ENCODE peak calls at places on chromosomes 12 and 14, in ten cellular contexts. One of them, this sample, is unnamed.

GRCh38 chr14:76919811-76920571 is 93.8 kb downstream of the LRRC74A start:
- DNase-seq in Caco-2: no peak
- DNase-seq in mucosa of gallbladder: peak; percentile 34
- DNase-seq in effector memory CD4-positive, alpha-beta T cell: peak; percentile 21
- DNase-seq in GM03348: peak; percentile 62
- DNase-seq in ACHN: peak; percentile 64
- DNase-seq in COR-L47: peak; percentile 93
- DNase-seq in heart right ventricle: peak; percentile 51
- DNase-seq in NCI-H460: no peak
- DNase-seq in AG09319: peak; percentile 65
- DNase-seq in this sample: no peak

GRCh38 chr14:50920482-50921225 is 23.6 kb downstream of the PYGL start:
- DNase-seq in Caco-2: no peak
- DNase-seq in mucosa of gallbladder: no peak
- DNase-seq in effector memory CD4-positive, alpha-beta T cell: no peak
- DNase-seq in GM03348: peak; percentile 82
- DNase-seq in ACHN: peak; percentile 81
- DNase-seq in COR-L47: no peak
- DNase-seq in heart right ventricle: no peak
- DNase-seq in NCI-H460: peak; percentile 17
- DNase-seq in AG09319: peak; percentile 81
- DNase-seq in this sample: no peak

GRCh38 chr14:69763761-69764510 is 3.0 kb upstream of the SRSF5 start:
- DNase-seq in Caco-2: no peak
- DNase-seq in mucosa of gallbladder: no peak
- DNase-seq in effector memory CD4-positive, alpha-beta T cell: no peak
- DNase-seq in GM03348: no peak
- DNase-seq in ACHN: no peak
- DNase-seq in COR-L47: no peak
- DNase-seq in heart right ventricle: no peak
- DNase-seq in NCI-H460: no peak
- DNase-seq in AG09319: no peak
- DNase-seq in this sample: no peak

GRCh38 chr12:11897923-11898322 is 172.8 kb upstream of the BCL2L14 start:
- DNase-seq in Caco-2: no peak
- DNase-seq in mucosa of gallbladder: no peak
- DNase-seq in effector memory CD4-positive, alpha-beta T cell: no peak
- DNase-seq in GM03348: no peak
- DNase-seq in ACHN: no peak
- DNase-seq in COR-L47: no peak
- DNase-seq in heart right ventricle: no peak
- DNase-seq in NCI-H460: no peak
- DNase-seq in AG09319: no peak
- DNase-seq in this sample: no peak

GRCh38 chr12:95998611-95999300 is 2.6 kb upstream of the HAL start:
- DNase-seq in Caco-2: peak; percentile 55
- DNase-seq in mucosa of gallbladder: peak; percentile 26
- DNase-seq in effector memory CD4-positive, alpha-beta T cell: peak; percentile 8
- DNase-seq in GM03348: peak; percentile 54
- DNase-seq in ACHN: peak; percentile 79
- DNase-seq in COR-L47: peak; percentile 57
- DNase-seq in heart right ventricle: no peak
- DNase-seq in NCI-H460: peak; percentile 70
- DNase-seq in AG09319: peak; percentile 35
- DNase-seq in this sample: peak; percentile 2

GRCh38 chr12:124938066-124938465 is 23.6 kb upstream of the UBC start:
- DNase-seq in Caco-2: no peak
- DNase-seq in mucosa of gallbladder: no peak
- DNase-seq in effector memory CD4-positive, alpha-beta T cell: no peak
- DNase-seq in GM03348: no peak
- DNase-seq in ACHN: peak; percentile 23
- DNase-seq in COR-L47: no peak
- DNase-seq in heart right ventricle: no peak
- DNase-seq in NCI-H460: no peak
- DNase-seq in AG09319: no peak
- DNase-seq in this sample: no peak

GRCh38 chr14:33110737-33111443 is 172.2 kb downstream of the NPAS3 start:
- DNase-seq in Caco-2: no peak
- DNase-seq in mucosa of gallbladder: no peak
- DNase-seq in effector memory CD4-positive, alpha-beta T cell: no peak
- DNase-seq in GM03348: no peak
- DNase-seq in ACHN: no peak
- DNase-seq in COR-L47: no peak
- DNase-seq in heart right ventricle: no peak
- DNase-seq in NCI-H460: no peak
- DNase-seq in AG09319: no peak
- DNase-seq in this sample: no peak

GRCh38 chr12:125538800-125539199 is 473.6 kb downstream of the AACS start:
- DNase-seq in Caco-2: no peak
- DNase-seq in mucosa of gallbladder: no peak
- DNase-seq in effector memory CD4-positive, alpha-beta T cell: no peak
- DNase-seq in GM03348: no peak
- DNase-seq in ACHN: no peak
- DNase-seq in COR-L47: no peak
- DNase-seq in heart right ventricle: no peak
- DNase-seq in NCI-H460: no peak
- DNase-seq in AG09319: no peak
- DNase-seq in this sample: no peak

GRCh38 chr14:91186515-91187066 is 57.9 kb downstream of the GPR68 start:
- DNase-seq in Caco-2: no peak
- DNase-seq in mucosa of gallbladder: no peak
- DNase-seq in effector memory CD4-positive, alpha-beta T cell: no peak
- DNase-seq in GM03348: peak; percentile 44
- DNase-seq in ACHN: no peak
- DNase-seq in COR-L47: no peak
- DNase-seq in heart right ventricle: no peak
- DNase-seq in NCI-H460: no peak
- DNase-seq in AG09319: no peak
- DNase-seq in this sample: no peak

GRCh38 chr12:96040305-96041133 is 5.1 kb upstream of the LTA4H start:
- DNase-seq in Caco-2: no peak
- DNase-seq in mucosa of gallbladder: no peak
- DNase-seq in effector memory CD4-positive, alpha-beta T cell: no peak
- DNase-seq in GM03348: no peak
- DNase-seq in ACHN: no peak
- DNase-seq in COR-L47: no peak
- DNase-seq in heart right ventricle: no peak
- DNase-seq in NCI-H460: no peak
- DNase-seq in AG09319: no peak
- DNase-seq in this sample: no peak

GRCh38 chr12:3177778-3178435 is 100.7 kb downstream of the TSPAN9 start:
- DNase-seq in Caco-2: no peak
- DNase-seq in mucosa of gallbladder: no peak
- DNase-seq in effector memory CD4-positive, alpha-beta T cell: no peak
- DNase-seq in GM03348: no peak
- DNase-seq in ACHN: no peak
- DNase-seq in COR-L47: no peak
- DNase-seq in heart right ventricle: no peak
- DNase-seq in NCI-H460: no peak
- DNase-seq in AG09319: no peak
- DNase-seq in this sample: no peak

GRCh38 chr12:49979061-49979586 is 6.4 kb downstream of the AQP6 start:
- DNase-seq in Caco-2: no peak
- DNase-seq in mucosa of gallbladder: no peak
- DNase-seq in effector memory CD4-positive, alpha-beta T cell: no peak
- DNase-seq in GM03348: no peak
- DNase-seq in ACHN: no peak
- DNase-seq in COR-L47: no peak
- DNase-seq in heart right ventricle: no peak
- DNase-seq in NCI-H460: no peak
- DNase-seq in AG09319: no peak
- DNase-seq in this sample: no peak

GRCh38 chr12:3728686-3729085 is 24.2 kb downstream of the CRACR2A start:
- DNase-seq in Caco-2: no peak
- DNase-seq in mucosa of gallbladder: no peak
- DNase-seq in effector memory CD4-positive, alpha-beta T cell: no peak
- DNase-seq in GM03348: no peak
- DNase-seq in ACHN: no peak
- DNase-seq in COR-L47: no peak
- DNase-seq in heart right ventricle: no peak
- DNase-seq in NCI-H460: no peak
- DNase-seq in AG09319: no peak
- DNase-seq in this sample: no peak

GRCh38 chr12:64675795-64676194 is 65.5 kb downstream of the RASSF3 start:
- DNase-seq in Caco-2: no peak
- DNase-seq in mucosa of gallbladder: peak; percentile 61
- DNase-seq in effector memory CD4-positive, alpha-beta T cell: no peak
- DNase-seq in GM03348: peak; percentile 32
- DNase-seq in ACHN: peak; percentile 26
- DNase-seq in COR-L47: no peak
- DNase-seq in heart right ventricle: no peak
- DNase-seq in NCI-H460: peak; percentile 90
- DNase-seq in AG09319: no peak
- DNase-seq in this sample: no peak

GRCh38 chr14:81868172-81868571 is 334.5 kb upstream of the SEL1L start:
- DNase-seq in Caco-2: peak; percentile 31
- DNase-seq in mucosa of gallbladder: no peak
- DNase-seq in effector memory CD4-positive, alpha-beta T cell: no peak
- DNase-seq in GM03348: no peak
- DNase-seq in ACHN: no peak
- DNase-seq in COR-L47: no peak
- DNase-seq in heart right ventricle: no peak
- DNase-seq in NCI-H460: no peak
- DNase-seq in AG09319: no peak
- DNase-seq in this sample: no peak

GRCh38 chr12:10366875-10367274 is 23.0 kb downstream of the KLRK1 start:
- DNase-seq in Caco-2: no peak
- DNase-seq in mucosa of gallbladder: no peak
- DNase-seq in effector memory CD4-positive, alpha-beta T cell: no peak
- DNase-seq in GM03348: no peak
- DNase-seq in ACHN: peak; percentile 70
- DNase-seq in COR-L47: no peak
- DNase-seq in heart right ventricle: no peak
- DNase-seq in NCI-H460: no peak
- DNase-seq in AG09319: no peak
- DNase-seq in this sample: no peak

GRCh38 chr12:4196805-4197420 is 76.6 kb upstream of the CCND2 start:
- DNase-seq in Caco-2: no peak
- DNase-seq in mucosa of gallbladder: no peak
- DNase-seq in effector memory CD4-positive, alpha-beta T cell: no peak
- DNase-seq in GM03348: no peak
- DNase-seq in ACHN: no peak
- DNase-seq in COR-L47: no peak
- DNase-seq in heart right ventricle: no peak
- DNase-seq in NCI-H460: no peak
- DNase-seq in AG09319: no peak
- DNase-seq in this sample: no peak

GRCh38 chr14:99124482-99125104 is 147.4 kb downstream of the BCL11B start:
- DNase-seq in Caco-2: no peak
- DNase-seq in mucosa of gallbladder: no peak
- DNase-seq in effector memory CD4-positive, alpha-beta T cell: no peak
- DNase-seq in GM03348: no peak
- DNase-seq in ACHN: no peak
- DNase-seq in COR-L47: no peak
- DNase-seq in heart right ventricle: no peak
- DNase-seq in NCI-H460: no peak
- DNase-seq in AG09319: no peak
- DNase-seq in this sample: no peak

GRCh38 chr12:112166051-112167015 is 41.0 kb downstream of the TRAFD1 start:
- DNase-seq in Caco-2: peak; percentile 21
- DNase-seq in mucosa of gallbladder: no peak
- DNase-seq in effector memory CD4-positive, alpha-beta T cell: no peak
- DNase-seq in GM03348: no peak
- DNase-seq in ACHN: no peak
- DNase-seq in COR-L47: no peak
- DNase-seq in heart right ventricle: no peak
- DNase-seq in NCI-H460: no peak
- DNase-seq in AG09319: no peak
- DNase-seq in this sample: no peak

GRCh38 chr12:112836736-112837628 is 45.4 kb downstream of the RPH3A start:
- DNase-seq in Caco-2: no peak
- DNase-seq in mucosa of gallbladder: no peak
- DNase-seq in effector memory CD4-positive, alpha-beta T cell: no peak
- DNase-seq in GM03348: no peak
- DNase-seq in ACHN: no peak
- DNase-seq in COR-L47: no peak
- DNase-seq in heart right ventricle: no peak
- DNase-seq in NCI-H460: no peak
- DNase-seq in AG09319: no peak
- DNase-seq in this sample: no peak

GRCh38 chr14:102197317-102197850 is 57.7 kb downstream of the WDR20 start:
- DNase-seq in Caco-2: no peak
- DNase-seq in mucosa of gallbladder: no peak
- DNase-seq in effector memory CD4-positive, alpha-beta T cell: no peak
- DNase-seq in GM03348: no peak
- DNase-seq in ACHN: no peak
- DNase-seq in COR-L47: no peak
- DNase-seq in heart right ventricle: no peak
- DNase-seq in NCI-H460: no peak
- DNase-seq in AG09319: no peak
- DNase-seq in this sample: no peak

GRCh38 chr14:99435327-99435726 is 45.3 kb downstream of the SETD3 start:
- DNase-seq in Caco-2: no peak
- DNase-seq in mucosa of gallbladder: no peak
- DNase-seq in effector memory CD4-positive, alpha-beta T cell: no peak
- DNase-seq in GM03348: no peak
- DNase-seq in ACHN: no peak
- DNase-seq in COR-L47: no peak
- DNase-seq in heart right ventricle: no peak
- DNase-seq in NCI-H460: no peak
- DNase-seq in AG09319: no peak
- DNase-seq in this sample: no peak

GRCh38 chr12:144650-145284 is 69.2 kb downstream of the SLC6A12 start:
- DNase-seq in Caco-2: peak; percentile 56
- DNase-seq in mucosa of gallbladder: no peak
- DNase-seq in effector memory CD4-positive, alpha-beta T cell: no peak
- DNase-seq in GM03348: no peak
- DNase-seq in ACHN: no peak
- DNase-seq in COR-L47: no peak
- DNase-seq in heart right ventricle: no peak
- DNase-seq in NCI-H460: no peak
- DNase-seq in AG09319: no peak
- DNase-seq in this sample: no peak